ENCODE peak calls at places on chromosomes 12 and 14, in eight cellular contexts. W is HepG2; E is CD8-positive, alpha-beta T cell; B is Peyer's patch; J is fibroblast of pulmonary artery; P is HFF-Myc; Y is choroid plexus epithelial cell; X is BJ. C is an unnamed sample.

GRCh38 chr12:123559468-123559867 is 24.9 kb upstream of the TMED2 start:
- DNase-seq in Y (no peak), X (no peak), J (no peak), P (no peak), B (no peak), W (no peak), E (no peak), C (no peak)

GRCh38 chr12:54596526-54596946 is 8.1 kb upstream of the PPP1R1A start:
- DNase-seq in P (peak), J (peak), Y (peak), B (peak), W (peak), X (no peak), E (peak), C (peak)

GRCh38 chr14:31096255-31096654 is 70.1 kb upstream of the STRN3 start:
- DNase-seq in X (no peak), J (peak), Y (peak), B (no peak), W (no peak), P (no peak), E (no peak), C (peak)

GRCh38 chr12:94689002-94689645 is 38.8 kb upstream of the TMCC3 start:
- DNase-seq in P (no peak), J (peak), B (no peak), X (no peak), Y (peak), W (no peak), E (no peak), C (peak)

GRCh38 chr14:91929700-91930099 is 17.8 kb downstream of the FBLN5 start:
- DNase-seq in P (no peak), X (peak), J (peak), Y (peak), E (no peak), B (no peak), W (no peak), C (peak)

GRCh38 chr12:19892186-19892585 is 452.9 kb downstream of the AEBP2 start:
- DNase-seq in X (no peak), B (no peak), W (no peak), E (no peak), P (no peak), Y (no peak), J (no peak), C (no peak)

GRCh38 chr12:62256408-62257079 is 3.7 kb upstream of the USP15 start:
- DNase-seq in B (no peak), J (peak), W (no peak), Y (no peak), E (no peak), X (no peak), P (no peak), C (peak)

GRCh38 chr14:94598816-94599655 is 13.2 kb upstream of the SERPINA3 start:
- DNase-seq in J (peak), B (peak), P (peak), W (peak), X (peak), E (no peak), Y (peak), C (peak)

GRCh38 chr14:84107835-84108343 is 1422.1 kb upstream of the FLRT2 start:
- DNase-seq in P (no peak), J (no peak), E (no peak), Y (no peak), X (no peak), W (no peak), B (no peak), C (no peak)

GRCh38 chr12:102021540-102022246 is 40.1 kb downstream of the WASHC3 start:
- DNase-seq in Y (no peak), J (no peak), B (no peak), W (no peak), X (no peak), P (no peak), E (no peak), C (peak)

GRCh38 chr14:100892496-100893227 is 10.9 kb downstream of the RTL1 start:
- DNase-seq in W (no peak), Y (no peak), X (no peak), J (no peak), B (peak), E (no peak), P (no peak), C (no peak)

GRCh38 chr12:22282283-22282682 is 52.2 kb downstream of the ST8SIA1 start:
- DNase-seq in W (no peak), P (peak), X (no peak), Y (peak), E (no peak), J (peak), B (no peak), C (peak)

GRCh38 chr14:63432888-63433552 is 110.2 kb downstream of the PPP2R5E start:
- DNase-seq in E (no peak), J (no peak), B (no peak), Y (no peak), X (no peak), P (no peak), W (no peak), C (no peak)

GRCh38 chr14:81170829-81171195 is 49.9 kb downstream of the GTF2A1 start:
- DNase-seq in E (no peak), W (no peak), B (no peak), J (no peak), P (no peak), X (no peak), Y (no peak), C (no peak)
- H3K4me3 ChIP-seq in E (no peak), W (no peak), B (peak), J (peak), P (peak), X (no peak), Y (no peak), C (no peak)

GRCh38 chr12:78085562-78086182 is 255.0 kb downstream of the NAV3 start:
- DNase-seq in Y (peak), W (no peak), X (no peak), P (no peak), E (no peak), B (no peak), J (peak), C (peak)
- TF ChIP-seq CTCF in Y (no peak), W (no peak), X (no peak), P (no peak), E (no peak), B (no peak), J (no peak), C (no peak)

DNA sequence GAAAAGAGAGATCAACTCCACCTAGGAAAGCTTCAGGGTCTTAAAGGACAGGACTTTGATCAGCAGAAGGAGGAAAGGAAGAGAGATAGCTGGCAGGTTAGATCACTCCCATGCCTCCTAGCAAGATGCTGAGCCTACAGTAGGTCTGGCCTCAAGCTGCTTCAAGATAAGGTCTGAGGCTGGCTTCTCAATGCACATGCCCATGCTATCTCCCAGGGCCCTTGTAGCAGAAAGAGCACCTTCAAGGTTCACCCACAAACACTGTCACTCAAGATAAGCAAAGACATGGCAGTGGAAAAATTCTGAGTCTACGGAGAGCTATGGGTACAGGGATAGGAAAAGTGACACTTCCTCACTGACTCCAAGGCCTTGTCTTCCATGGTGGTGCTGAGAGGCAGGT is 14.3 kb downstream of the REM2 start:
- DNase-seq in X (no peak), Y (no peak), P (no peak), W (no peak), J (no peak), B (peak), E (no peak), C (no peak)
- H3K4me3 ChIP-seq in X (no peak), Y (no peak), P (no peak), W (no peak), J (no peak), B (no peak), E (no peak), C (no peak)

GRCh38 chr14:36454599-36455240 is 65.3 kb downstream of the NKX2-1 start:
- DNase-seq in J (no peak), W (peak), P (no peak), E (no peak), B (no peak), X (no peak), Y (no peak), C (no peak)

GRCh38 chr14:36451346-36452065 is 68.5 kb downstream of the NKX2-1 start:
- DNase-seq in Y (no peak), W (no peak), E (no peak), P (no peak), J (no peak), X (no peak), B (no peak), C (no peak)

GRCh38 chr14:36449903-36450302 is 70.1 kb downstream of the NKX2-1 start:
- DNase-seq in X (no peak), Y (no peak), P (no peak), E (no peak), J (no peak), W (no peak), B (no peak), C (no peak)

GRCh38 chr14:36452850-36453249 is 67.2 kb downstream of the NKX2-1 start:
- DNase-seq in B (no peak), P (no peak), X (no peak), W (no peak), Y (no peak), E (no peak), J (no peak), C (no peak)

DNA sequence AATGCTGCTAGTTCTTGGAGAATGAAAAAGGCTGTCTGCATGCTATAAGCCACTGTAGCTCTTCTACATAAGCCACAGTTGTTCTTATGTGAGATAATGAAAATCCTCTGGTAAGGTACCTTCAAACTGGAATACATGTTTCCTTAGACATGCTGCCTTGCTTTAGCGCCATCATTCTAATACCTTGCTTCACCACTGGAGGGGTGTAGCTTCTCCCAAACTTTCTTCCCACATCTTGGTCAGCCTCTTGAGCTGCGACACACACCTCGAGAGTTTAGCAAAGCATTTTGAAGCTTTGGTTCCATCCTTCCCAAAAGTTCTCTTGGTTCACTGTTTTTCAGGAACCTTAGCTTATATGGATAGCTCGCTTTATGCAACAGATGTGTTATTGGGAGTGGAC is 69.5 kb downstream of the NKX2-1 start:
- DNase-seq in P (no peak), W (no peak), Y (no peak), E (no peak), B (no peak), X (no peak), J (no peak), C (no peak)
- TF ChIP-seq CTCF in P (no peak), W (no peak), Y (no peak), E (no peak), B (no peak), X (no peak), J (no peak), C (no peak)

GRCh38 chr12:129110575-129110974 is 257.3 kb downstream of the GLT1D1 start:
- DNase-seq in E (no peak), P (no peak), X (no peak), W (no peak), B (no peak), Y (no peak), J (no peak), C (no peak)
- H3K4me3 ChIP-seq in E (no peak), P (no peak), X (no peak), W (no peak), B (no peak), Y (no peak), J (no peak), C (no peak)

GRCh38 chr14:29089849-29090248 is 323.3 kb downstream of the FOXG1 start:
- DNase-seq in X (no peak), Y (no peak), B (no peak), J (no peak), P (no peak), W (no peak), E (no peak), C (no peak)

GRCh38 chr14:29085546-29085945 is 319.0 kb downstream of the FOXG1 start:
- DNase-seq in B (no peak), Y (peak), J (peak), E (no peak), P (no peak), W (peak), X (no peak), C (peak)
- TF ChIP-seq CTCF in B (no peak), Y (peak), J (peak), E (no peak), P (peak), W (peak), X (peak), C (peak)

C was measured in fibroblast of villous mesenchyme.